ENCODE peak calls at places on chromosomes 2 and 18, in four cellular contexts. A is IMR-90, S is tibial artery, Z is neural progenitor cell. C is an unnamed sample. For H3K4me1, the result is how much of the 10 kb centered on the place peaks cover.

GRCh38 chr2:225612636-225613035 is 213.1 kb downstream of the NYAP2 start:
- DNase-seq in A (no peak), S (no peak), Z (no peak), C (no peak)

GRCh38 chr2:201972621-201973255 is 60.9 kb upstream of the FZD7 start:
- DNase-seq in A (no peak), S (no peak), Z (peak), C (no peak)

GRCh38 chr2:216648105-216648504 is 14.9 kb downstream of the IGFBP2 start:
- DNase-seq in A (peak), S (no peak), Z (no peak), C (no peak)

GRCh38 chr2:20666364-20667150 is at the start of gene GDF7:
- DNase-seq in A (no peak), S (peak), Z (peak), C (no peak)

GRCh38 chr2:100029460-100029859 is 112.9 kb downstream of the AFF3 start:
- DNase-seq in A (no peak), S (no peak), Z (no peak), C (no peak)

GRCh38 chr2:11617984-11618707 is 51.8 kb downstream of the NTSR2 start:
- DNase-seq in A (no peak), S (no peak), Z (no peak), C (no peak)

GRCh38 chr2:25981596-25982272 is 563 bp downstream of the KIF3C start:
- DNase-seq in A (no peak), S (no peak), Z (peak), C (no peak)

GRCh38 chr18:50051288-50051687 is 143.7 kb downstream of the MYO5B start:
- DNase-seq in A (no peak), S (no peak), Z (peak), C (no peak)

GRCh38 chr2:49770919-49771318 is 616.6 kb upstream of the FSHR start:
- DNase-seq in A (no peak), S (no peak), Z (peak), C (no peak)

DNA sequence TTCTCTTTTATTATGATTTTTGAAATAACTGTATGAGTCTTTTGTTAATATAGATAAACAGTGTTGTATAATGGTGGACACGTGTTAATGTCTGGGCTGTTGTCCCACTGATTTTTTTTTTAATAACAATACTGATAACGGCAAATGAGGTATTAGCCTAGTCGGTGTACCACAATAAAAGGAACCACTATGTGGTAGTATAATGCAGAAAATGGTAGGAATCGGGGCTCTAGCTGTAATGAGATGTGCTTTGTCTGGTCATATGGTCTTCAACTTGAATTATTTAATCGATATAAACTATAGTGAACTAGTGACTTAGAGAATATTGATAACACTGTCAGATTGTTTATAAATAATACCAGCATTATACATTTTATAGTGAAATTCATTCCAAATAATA is 517.9 kb upstream of the SPHKAP start:
- DNase-seq in A (peak), S (no peak), Z (no peak), C (no peak)
- TF ChIP-seq CTCF in A (no peak), S (no peak), Z (peak), C (no peak)

GRCh38 chr2:72138921-72139381 is 8.7 kb downstream of the CYP26B1 start:
- DNase-seq in A (no peak), S (peak), Z (no peak), C (no peak)

GRCh38 chr2:72137498-72138010 is 10.1 kb downstream of the CYP26B1 start:
- DNase-seq in A (peak), S (peak), Z (peak), C (no peak)

GRCh38 chr2:72139471-72139870 is 8.2 kb downstream of the CYP26B1 start:
- DNase-seq in A (no peak), S (no peak), Z (no peak), C (no peak)

GRCh38 chr2:72136933-72137497 is 10.6 kb downstream of the CYP26B1 start:
- DNase-seq in A (no peak), S (peak), Z (no peak), C (no peak)

GRCh38 chr2:72138011-72138881 is 9.4 kb downstream of the CYP26B1 start:
- DNase-seq in A (no peak), S (peak), Z (peak), C (peak)
- H3K4me3 ChIP-seq in A (no peak), S (no peak), Z (no peak), C (no peak)

GRCh38 chr2:177264209-177264538 is 353 bp downstream of the NFE2L2 start:
- DNase-seq in A (peak), S (no peak), Z (peak), C (no peak)

GRCh38 chr2:177262137-177262536 is 2.4 kb downstream of the NFE2L2 start:
- DNase-seq in A (no peak), S (no peak), Z (no peak), C (no peak)

GRCh38 chr2:177263451-177264208 is 897 bp downstream of the NFE2L2 start:
- DNase-seq in A (peak), S (peak), Z (peak), C (peak)

GRCh38 chr2:177261115-177261779 is 3.3 kb downstream of the NFE2L2 start:
- DNase-seq in A (no peak), S (no peak), Z (no peak), C (no peak)

DNA sequence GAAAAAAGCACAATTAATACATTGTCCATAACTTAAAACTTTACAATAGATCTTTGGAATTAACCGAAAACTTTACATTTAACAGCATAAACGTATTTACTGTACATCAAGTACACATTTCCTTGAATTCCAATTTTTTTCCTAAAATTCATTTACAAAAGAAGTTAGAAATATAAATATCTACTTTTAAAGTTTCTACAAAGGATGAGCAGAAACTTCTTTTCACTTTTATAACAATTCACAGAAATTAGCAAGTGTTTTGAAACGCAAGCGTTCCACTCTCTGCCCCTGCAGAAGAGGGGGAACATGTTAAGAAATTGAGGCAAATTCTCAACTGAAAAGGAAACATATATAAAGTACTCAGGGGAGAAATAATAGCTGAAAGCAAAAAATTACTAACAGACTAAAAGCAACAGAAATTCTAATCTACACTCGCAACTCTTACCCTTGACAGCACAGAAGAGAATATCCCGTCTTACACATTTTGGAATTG is 1.5 kb downstream of the NFE2L2 start:
- DNase-seq in A (no peak), S (no peak), Z (no peak), C (no peak)
- H3K4me1 ChIP-seq in A (under half), S (half or more), Z (under half), C (half or more)

DNA sequence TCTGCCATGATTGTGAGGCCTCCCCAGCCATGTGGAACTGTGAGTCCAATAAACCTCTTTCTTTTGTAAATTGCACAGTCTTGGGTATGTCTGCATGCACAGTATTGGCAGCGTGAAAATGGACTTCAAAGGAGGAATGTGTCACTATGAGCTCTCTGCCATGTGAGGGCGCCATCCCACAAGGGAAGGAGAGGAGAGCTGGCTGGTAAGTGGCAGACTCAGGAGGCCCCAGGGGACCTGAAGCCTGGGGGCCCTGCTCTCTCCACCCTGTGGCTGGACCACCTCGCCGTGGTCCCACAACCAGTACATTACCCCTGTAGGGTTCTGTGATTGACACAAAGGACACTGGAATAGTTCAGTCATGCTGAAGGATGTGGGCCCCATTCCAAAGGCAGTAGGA is 122.1 kb downstream of the RPIA start:
- DNase-seq in A (no peak), S (no peak), Z (no peak), C (no peak)
- TF ChIP-seq CTCF in A (no peak), S (no peak), Z (no peak), C (no peak)

GRCh38 chr2:182378759-182379158 is 48.1 kb downstream of the PDE1A start:
- DNase-seq in A (no peak), S (no peak), Z (no peak), C (no peak)
- H3K4me3 ChIP-seq in A (no peak), S (no peak), Z (no peak), C (no peak)